ENCODE peak calls at places on chromosomes 16 and 17, in five cellular contexts. H, N, P, A and X are unnamed samples.

GRCh38 chr17:72502111-72502939 is 381.5 kb downstream of the SOX9 start:
- DNase-seq in P (peak), A (no peak), H (peak), N (peak), X (no peak)

GRCh38 chr16:88840589-88841215 is 16.0 kb downstream of the GALNS start:
- DNase-seq in A (no peak), N (no peak), P (no peak), H (no peak), X (no peak)

GRCh38 chr17:49640556-49640955 is 37.3 kb downstream of the SPOP start:
- DNase-seq in P (no peak), A (no peak), N (no peak), H (no peak), X (no peak)

GRCh38 chr16:84598391-84598750 is 19.5 kb downstream of the COTL1 start:
- DNase-seq in N (peak), P (no peak), A (no peak), H (no peak), X (no peak)

GRCh38 chr17:77399319-77399959 is 258.7 kb downstream of the SEC14L1 start:
- DNase-seq in N (no peak), P (no peak), A (no peak), H (no peak), X (no peak)

GRCh38 chr16:25676820-25677219 is 14.9 kb upstream of the HS3ST4 start:
- DNase-seq in N (no peak), H (no peak), A (no peak), P (no peak), X (no peak)

GRCh38 chr16:7025616-7026190 is 306.9 kb upstream of the RBFOX1 start:
- DNase-seq in A (peak), N (peak), P (no peak), H (peak), X (no peak)

GRCh38 chr17:40366861-40367518 is 2.5 kb upstream of the GJD3 start:
- DNase-seq in N (no peak), A (no peak), P (no peak), H (no peak), X (no peak)

GRCh38 chr16:15811778-15812750 is 44.8 kb downstream of the MYH11 start:
- DNase-seq in A (peak), H (peak), P (peak), N (peak), X (peak)

GRCh38 chr17:39679521-39680192 is 8.2 kb downstream of the PGAP3 start:
- DNase-seq in P (no peak), H (no peak), A (no peak), N (no peak), X (no peak)

GRCh38 chr16:69865701-69866100 is 85.4 kb upstream of the CLEC18A start:
- DNase-seq in H (no peak), N (peak), A (no peak), P (peak), X (no peak)

GRCh38 chr17:76032073-76032779 is 5.1 kb upstream of the EVPL start:
- DNase-seq in A (peak), N (no peak), H (no peak), P (no peak), X (peak)

GRCh38 chr16:56603589-56603988 is 4.8 kb upstream of the MT2A start:
- DNase-seq in A (peak), P (peak), H (peak), N (peak), X (no peak)

GRCh38 chr17:11644265-11645212 is 46.3 kb downstream of the DNAH9 start:
- DNase-seq in H (peak), N (peak), P (peak), A (peak), X (peak)

GRCh38 chr17:59561042-59561441 is 4.4 kb upstream of the DHX40 start:
- DNase-seq in N (peak), A (peak), H (peak), P (no peak), X (peak)

GRCh38 chr17:44911133-44912001 is 3.9 kb downstream of the GFAP start:
- DNase-seq in H (peak), N (peak), P (peak), A (peak), X (no peak)

GRCh38 chr16:19168173-19169080 is at the start of gene SYT17:
- DNase-seq in A (peak), H (peak), P (no peak), N (peak), X (no peak)

GRCh38 chr16:12583237-12583897 is 220.3 kb downstream of the CPPED1 start:
- DNase-seq in N (no peak), A (no peak), H (no peak), P (no peak), X (no peak)

GRCh38 chr17:27905524-27906237 is 12.5 kb upstream of the LYRM9 start:
- DNase-seq in N (no peak), P (no peak), H (no peak), A (no peak), X (no peak)

GRCh38 chr17:27906238-27906603 is 13.1 kb upstream of the LYRM9 start:
- DNase-seq in P (no peak), N (no peak), A (no peak), H (no peak), X (no peak)

GRCh38 chr17:27906623-27907022 is 13.5 kb upstream of the LYRM9 start:
- DNase-seq in H (no peak), P (no peak), A (no peak), N (no peak), X (no peak)

GRCh38 chr17:27904534-27904933 is 11.4 kb upstream of the LYRM9 start:
- DNase-seq in P (no peak), N (no peak), H (no peak), A (no peak), X (no peak)

DNA sequence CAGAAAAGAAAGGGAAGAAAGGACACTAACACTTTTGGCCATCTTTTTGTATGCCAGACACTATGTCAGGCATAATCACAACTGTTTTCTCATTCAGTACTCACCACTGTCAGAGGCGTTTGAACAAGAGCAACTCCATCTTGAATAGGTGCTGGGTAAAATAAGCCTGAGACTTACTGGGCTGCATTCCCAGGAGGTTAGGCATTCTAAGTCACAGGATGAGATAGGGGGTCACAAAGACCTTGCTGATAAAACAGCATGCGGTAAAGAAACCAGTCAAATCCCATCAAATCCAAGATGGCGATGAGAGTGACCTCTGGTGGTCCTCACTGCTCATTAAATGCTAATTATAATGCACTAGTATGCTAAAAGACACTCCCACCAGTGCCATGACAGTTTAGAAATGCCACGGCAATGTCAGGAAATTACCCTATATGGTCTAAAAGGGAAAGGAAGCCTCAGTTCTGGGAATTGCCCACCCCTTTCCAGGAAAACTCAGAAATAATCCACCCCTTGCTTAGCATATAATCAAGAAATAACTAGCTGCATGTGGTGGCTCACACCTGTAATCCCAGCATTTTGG is 14.9 kb upstream of the LYRM9 start:
- DNase-seq in P (no peak), N (no peak), H (no peak), A (no peak), X (no peak)
- H3K27ac ChIP-seq in P (no peak), N (no peak), H (no peak), A (no peak), X (no peak)

GRCh38 chr17:13909901-13910519 is 159.3 kb upstream of the COX10 start:
- DNase-seq in N (no peak), P (no peak), A (no peak), H (no peak), X (no peak)
- TF ChIP-seq CTCF in N (peak), P (no peak), A (no peak), H (no peak), X (no peak)

DNA sequence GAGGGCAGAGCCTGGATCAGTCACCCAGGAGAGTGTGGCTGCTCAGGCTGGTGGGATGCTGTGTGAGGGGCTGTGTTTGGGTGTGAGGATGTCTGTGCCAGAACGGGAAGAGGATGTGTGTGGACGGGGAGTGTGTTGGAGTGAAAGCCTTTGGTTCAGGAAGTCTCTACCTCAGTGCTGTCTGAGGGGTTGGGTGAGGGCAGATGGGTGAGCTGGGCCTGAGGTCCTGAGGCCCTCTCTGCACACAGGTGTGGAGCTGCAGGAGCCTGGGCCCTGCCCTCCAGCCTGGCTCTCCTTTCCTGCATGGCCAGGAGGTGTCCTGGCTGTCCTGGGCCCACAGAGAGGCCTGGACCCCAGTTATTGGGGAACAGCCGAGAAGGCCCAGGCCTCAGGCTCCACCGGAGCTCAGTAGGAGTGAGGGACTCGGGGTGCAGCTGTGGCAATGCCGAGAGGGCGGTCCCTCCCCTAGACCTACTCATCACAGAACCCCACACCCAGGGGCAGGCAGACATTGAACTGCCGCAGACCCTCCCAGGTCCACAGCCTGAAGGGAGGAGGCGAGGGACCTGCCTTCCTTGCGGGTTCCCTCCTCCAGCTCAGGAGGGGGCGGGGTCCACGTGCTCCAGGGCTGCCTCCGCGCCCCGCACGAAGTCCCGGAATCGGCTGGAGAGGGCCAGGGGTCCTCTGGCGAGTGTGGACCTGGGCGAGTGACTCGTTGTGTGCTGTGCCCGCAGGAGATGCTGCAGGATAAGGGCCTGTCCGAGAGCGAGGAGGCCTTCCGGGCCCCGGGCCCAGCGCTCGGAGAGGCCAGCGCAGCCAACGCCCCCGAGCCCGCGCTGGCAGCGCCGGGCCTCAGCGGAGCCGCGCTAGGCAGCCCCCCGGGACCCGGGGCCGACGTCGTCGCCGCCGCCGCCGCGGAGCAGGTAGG is 3.8 kb downstream of the TBX4 start:
- DNase-seq in P (no peak), A (no peak), N (peak), H (no peak), X (no peak)
- TF ChIP-seq EZH2 in P (no peak), A (no peak), N (no peak), H (no peak), X (no peak)

GRCh38 chr16:86569843-86570447 is 3.3 kb downstream of the FOXC2 start:
- DNase-seq in A (no peak), H (no peak), P (no peak), N (no peak), X (no peak)

GRCh38 chr16:86572041-86572521 is 5.5 kb downstream of the FOXC2 start:
- DNase-seq in H (no peak), A (no peak), P (no peak), N (no peak), X (no peak)

GRCh38 chr16:86568677-86569623 is 2.3 kb downstream of the FOXC2 start:
- DNase-seq in H (no peak), P (no peak), N (no peak), A (no peak), X (no peak)

GRCh38 chr16:86571197-86571915 is 4.7 kb downstream of the FOXC2 start:
- DNase-seq in H (no peak), A (no peak), P (no peak), N (no peak), X (no peak)

DNA sequence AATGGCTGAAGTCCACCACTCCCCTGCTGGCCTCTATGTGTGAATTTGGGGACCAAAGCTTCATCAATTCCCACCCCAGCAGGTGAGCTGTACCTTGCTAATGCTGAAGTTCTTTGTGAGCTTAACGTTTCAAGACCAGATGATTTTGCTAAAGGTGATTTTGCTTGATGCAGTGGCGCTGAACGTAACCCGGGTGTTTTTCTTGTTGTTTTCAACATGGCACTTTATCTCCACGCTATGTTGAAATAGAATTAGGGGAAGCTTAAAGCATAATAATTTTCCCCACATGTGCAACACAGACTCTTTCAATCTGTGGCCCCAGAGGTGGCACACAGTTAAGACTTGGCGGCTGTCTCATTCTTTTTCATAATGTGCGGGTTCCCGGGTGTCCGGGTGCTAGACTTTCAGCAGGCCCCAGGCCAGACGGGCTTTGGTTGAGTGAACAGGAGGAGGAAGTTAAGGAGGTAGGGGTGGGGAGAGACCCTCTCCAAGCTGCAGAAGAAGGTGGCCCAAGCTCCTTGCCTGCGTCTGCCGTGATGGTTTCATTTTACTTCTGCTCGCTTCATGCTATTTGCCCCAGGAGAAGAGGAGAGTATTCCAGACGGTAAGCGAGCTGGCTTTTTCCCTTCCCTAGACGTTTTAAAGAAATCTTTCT is 4.0 kb downstream of the FOXC2 start:
- DNase-seq in A (no peak), H (no peak), N (no peak), P (peak), X (no peak)
- H3K27ac ChIP-seq in A (no peak), H (no peak), N (no peak), P (no peak), X (no peak)

DNA sequence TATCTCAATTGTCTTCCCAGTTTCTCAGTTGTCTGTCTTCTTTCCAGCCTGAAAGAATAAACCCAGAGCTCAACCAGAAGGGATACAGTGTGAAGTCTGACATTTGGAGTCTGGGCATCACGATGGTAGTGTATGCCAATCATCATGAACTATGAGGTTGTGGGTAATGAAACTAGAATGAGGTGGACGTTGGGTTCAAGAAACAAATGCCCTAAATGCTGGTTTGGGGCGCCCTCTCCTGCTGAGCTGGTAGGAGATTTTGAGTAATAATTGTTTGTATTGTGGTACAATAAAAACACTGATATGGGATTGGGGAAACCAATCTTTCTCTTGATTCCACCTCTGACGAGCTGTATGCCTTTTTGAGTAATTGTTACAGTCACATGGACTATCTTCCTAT is 110.4 kb downstream of the MAP2K6 start:
- DNase-seq in H (no peak), A (peak), N (no peak), P (no peak), X (no peak)
- TF ChIP-seq CTCF in H (no peak), A (peak), N (no peak), P (no peak), X (no peak)

GRCh38 chr17:79799538-79800324 is 2.9 kb upstream of the CBX8 start:
- DNase-seq in N (peak), H (no peak), P (no peak), A (no peak), X (no peak)
- TF ChIP-seq EZH2 in N (peak), H (peak), P (peak), A (peak), X (peak)